ENCODE peak calls at places on chromosome 4, in eight cellular contexts. One of them, this sample, is unnamed.
A peak's percentile ranks its signal among the peaks of the same experiment; 100 is the strongest.

GRCh38 chr4:130576218-130576617 is 1480.3 kb downstream of the C4orf33 start:
- ATAC-seq in aorta: no peak
- ATAC-seq in CD4-positive, alpha-beta T cell: no peak
- ATAC-seq in naive thymus-derived CD8-positive, alpha-beta T cell: no peak
- ATAC-seq in RWPE2: no peak
- ATAC-seq in activated CD4-positive, alpha-beta T cell treated with anti-CD3 and anti-CD28 coated beads for 36 hours: no peak
- ATAC-seq in B cell: no peak
- ATAC-seq in body of pancreas: no peak
- ATAC-seq in this sample: no peak

GRCh38 chr4:78845469-78845868 is 69.3 kb downstream of the BMP2K start:
- ATAC-seq in aorta: no peak
- ATAC-seq in CD4-positive, alpha-beta T cell: no peak
- ATAC-seq in naive thymus-derived CD8-positive, alpha-beta T cell: no peak
- ATAC-seq in RWPE2: no peak
- ATAC-seq in activated CD4-positive, alpha-beta T cell treated with anti-CD3 and anti-CD28 coated beads for 36 hours: peak; percentile 58
- ATAC-seq in B cell: peak; percentile 31
- ATAC-seq in body of pancreas: no peak
- ATAC-seq in this sample: no peak

GRCh38 chr4:10074767-10075105 is 41.9 kb downstream of the WDR1 start:
- ATAC-seq in aorta: no peak
- ATAC-seq in CD4-positive, alpha-beta T cell: peak; percentile 61
- ATAC-seq in naive thymus-derived CD8-positive, alpha-beta T cell: no peak
- ATAC-seq in RWPE2: peak; percentile 52
- ATAC-seq in activated CD4-positive, alpha-beta T cell treated with anti-CD3 and anti-CD28 coated beads for 36 hours: peak; percentile 47
- ATAC-seq in B cell: no peak
- ATAC-seq in body of pancreas: no peak
- ATAC-seq in this sample: peak; percentile 62

GRCh38 chr4:47519239-47519883 is 34.3 kb downstream of the ATP10D start:
- ATAC-seq in aorta: no peak
- ATAC-seq in CD4-positive, alpha-beta T cell: no peak
- ATAC-seq in naive thymus-derived CD8-positive, alpha-beta T cell: no peak
- ATAC-seq in RWPE2: peak; percentile 23
- ATAC-seq in activated CD4-positive, alpha-beta T cell treated with anti-CD3 and anti-CD28 coated beads for 36 hours: no peak
- ATAC-seq in B cell: peak; percentile 92
- ATAC-seq in body of pancreas: no peak
- ATAC-seq in this sample: no peak

GRCh38 chr4:102713096-102713495 is 47.7 kb downstream of the MANBA start:
- ATAC-seq in aorta: no peak
- ATAC-seq in CD4-positive, alpha-beta T cell: no peak
- ATAC-seq in naive thymus-derived CD8-positive, alpha-beta T cell: no peak
- ATAC-seq in RWPE2: peak; percentile 62
- ATAC-seq in activated CD4-positive, alpha-beta T cell treated with anti-CD3 and anti-CD28 coated beads for 36 hours: no peak
- ATAC-seq in B cell: no peak
- ATAC-seq in body of pancreas: peak; percentile 74
- ATAC-seq in this sample: no peak

GRCh38 chr4:84258905-84259830 is 239.9 kb downstream of the NKX6-1 start:
- ATAC-seq in aorta: no peak
- ATAC-seq in CD4-positive, alpha-beta T cell: no peak
- ATAC-seq in naive thymus-derived CD8-positive, alpha-beta T cell: no peak
- ATAC-seq in RWPE2: no peak
- ATAC-seq in activated CD4-positive, alpha-beta T cell treated with anti-CD3 and anti-CD28 coated beads for 36 hours: no peak
- ATAC-seq in B cell: no peak
- ATAC-seq in body of pancreas: no peak
- ATAC-seq in this sample: peak; percentile 65

GRCh38 chr4:143344011-143344410 is 7.3 kb downstream of the GAB1 start:
- ATAC-seq in aorta: no peak
- ATAC-seq in CD4-positive, alpha-beta T cell: no peak
- ATAC-seq in naive thymus-derived CD8-positive, alpha-beta T cell: no peak
- ATAC-seq in RWPE2: no peak
- ATAC-seq in activated CD4-positive, alpha-beta T cell treated with anti-CD3 and anti-CD28 coated beads for 36 hours: no peak
- ATAC-seq in B cell: no peak
- ATAC-seq in body of pancreas: no peak
- ATAC-seq in this sample: no peak

GRCh38 chr4:64503945-64504675 is 94.9 kb upstream of the TECRL start:
- ATAC-seq in aorta: no peak
- ATAC-seq in CD4-positive, alpha-beta T cell: no peak
- ATAC-seq in naive thymus-derived CD8-positive, alpha-beta T cell: no peak
- ATAC-seq in RWPE2: no peak
- ATAC-seq in activated CD4-positive, alpha-beta T cell treated with anti-CD3 and anti-CD28 coated beads for 36 hours: no peak
- ATAC-seq in B cell: no peak
- ATAC-seq in body of pancreas: no peak
- ATAC-seq in this sample: no peak

GRCh38 chr4:184274288-184274951 is 56.7 kb upstream of the ENPP6 start:
- ATAC-seq in aorta: no peak
- ATAC-seq in CD4-positive, alpha-beta T cell: no peak
- ATAC-seq in naive thymus-derived CD8-positive, alpha-beta T cell: no peak
- ATAC-seq in RWPE2: no peak
- ATAC-seq in activated CD4-positive, alpha-beta T cell treated with anti-CD3 and anti-CD28 coated beads for 36 hours: no peak
- ATAC-seq in B cell: no peak
- ATAC-seq in body of pancreas: no peak
- ATAC-seq in this sample: no peak

GRCh38 chr4:109816894-109817293 is 1.3 kb downstream of the GAR1 start:
- ATAC-seq in aorta: no peak
- ATAC-seq in CD4-positive, alpha-beta T cell: no peak
- ATAC-seq in naive thymus-derived CD8-positive, alpha-beta T cell: no peak
- ATAC-seq in RWPE2: no peak
- ATAC-seq in activated CD4-positive, alpha-beta T cell treated with anti-CD3 and anti-CD28 coated beads for 36 hours: peak; percentile 25
- ATAC-seq in B cell: no peak
- ATAC-seq in body of pancreas: no peak
- ATAC-seq in this sample: no peak

GRCh38 chr4:171049380-171049779 is 763.8 kb upstream of the GALNTL6 start:
- ATAC-seq in aorta: no peak
- ATAC-seq in CD4-positive, alpha-beta T cell: no peak
- ATAC-seq in naive thymus-derived CD8-positive, alpha-beta T cell: no peak
- ATAC-seq in RWPE2: no peak
- ATAC-seq in activated CD4-positive, alpha-beta T cell treated with anti-CD3 and anti-CD28 coated beads for 36 hours: no peak
- ATAC-seq in B cell: no peak
- ATAC-seq in body of pancreas: no peak
- ATAC-seq in this sample: no peak

GRCh38 chr4:82380831-82381230 is 7.0 kb upstream of the HNRNPD start:
- ATAC-seq in aorta: no peak
- ATAC-seq in CD4-positive, alpha-beta T cell: no peak
- ATAC-seq in naive thymus-derived CD8-positive, alpha-beta T cell: no peak
- ATAC-seq in RWPE2: no peak
- ATAC-seq in activated CD4-positive, alpha-beta T cell treated with anti-CD3 and anti-CD28 coated beads for 36 hours: no peak
- ATAC-seq in B cell: no peak
- ATAC-seq in body of pancreas: no peak
- ATAC-seq in this sample: no peak

GRCh38 chr4:1200425-1201035 is 28.1 kb upstream of the SPON2 start:
- ATAC-seq in aorta: peak; percentile 34
- ATAC-seq in CD4-positive, alpha-beta T cell: no peak
- ATAC-seq in naive thymus-derived CD8-positive, alpha-beta T cell: no peak
- ATAC-seq in RWPE2: peak; percentile 8
- ATAC-seq in activated CD4-positive, alpha-beta T cell treated with anti-CD3 and anti-CD28 coated beads for 36 hours: no peak
- ATAC-seq in B cell: no peak
- ATAC-seq in body of pancreas: no peak
- ATAC-seq in this sample: no peak

GRCh38 chr4:44583393-44583792 is 68.0 kb downstream of the YIPF7 start:
- ATAC-seq in aorta: no peak
- ATAC-seq in CD4-positive, alpha-beta T cell: no peak
- ATAC-seq in naive thymus-derived CD8-positive, alpha-beta T cell: no peak
- ATAC-seq in RWPE2: no peak
- ATAC-seq in activated CD4-positive, alpha-beta T cell treated with anti-CD3 and anti-CD28 coated beads for 36 hours: no peak
- ATAC-seq in B cell: no peak
- ATAC-seq in body of pancreas: no peak
- ATAC-seq in this sample: no peak

GRCh38 chr4:183912585-183912984 is 7.5 kb downstream of the STOX2 start:
- ATAC-seq in aorta: no peak
- ATAC-seq in CD4-positive, alpha-beta T cell: no peak
- ATAC-seq in naive thymus-derived CD8-positive, alpha-beta T cell: no peak
- ATAC-seq in RWPE2: peak; percentile 67
- ATAC-seq in activated CD4-positive, alpha-beta T cell treated with anti-CD3 and anti-CD28 coated beads for 36 hours: no peak
- ATAC-seq in B cell: no peak
- ATAC-seq in body of pancreas: no peak
- ATAC-seq in this sample: peak; percentile 73

GRCh38 chr4:145540235-145540634 is 58.6 kb downstream of the SMAD1 start:
- ATAC-seq in aorta: no peak
- ATAC-seq in CD4-positive, alpha-beta T cell: no peak
- ATAC-seq in naive thymus-derived CD8-positive, alpha-beta T cell: no peak
- ATAC-seq in RWPE2: no peak
- ATAC-seq in activated CD4-positive, alpha-beta T cell treated with anti-CD3 and anti-CD28 coated beads for 36 hours: no peak
- ATAC-seq in B cell: no peak
- ATAC-seq in body of pancreas: no peak
- ATAC-seq in this sample: no peak